ENCODE peak calls at places on chromosome 10, in eight cellular contexts. E is upper lobe of right lung, F is heart left ventricle, M is IMR-90, P is HCT116, K is spleen, H is PC-3, W is left ventricle myocardium inferior. V is an unnamed sample.

GRCh38 chr10:116764979-116765378 is 22.6 kb upstream of the HSPA12A start:
- DNase-seq in E (no peak), F (no peak), M (no peak), P (no peak), K (no peak), H (no peak), W (no peak), V (no peak)

GRCh38 chr10:123518765-123519164 is 147.4 kb upstream of the GPR26 start:
- DNase-seq in E (no peak), F (no peak), M (no peak), P (no peak), K (no peak), H (no peak), W (no peak), V (no peak)

GRCh38 chr10:4081691-4082111 is 296.7 kb upstream of the KLF6 start:
- DNase-seq in E (no peak), F (peak; percentile 47), M (no peak), P (no peak), K (no peak), H (no peak), W (peak; percentile 43), V (no peak)

GRCh38 chr10:52440612-52441285 is 126.7 kb downstream of the DKK1 start:
- DNase-seq in E (no peak), F (no peak), M (no peak), P (no peak), K (no peak), H (peak; percentile 25), W (no peak), V (no peak)

GRCh38 chr10:114825513-114826253 is 4.1 kb downstream of the FHIP2A start:
- DNase-seq in E (no peak), F (no peak), M (peak; percentile 96), P (no peak), K (no peak), H (peak; percentile 19), W (no peak), V (peak; percentile 52)

GRCh38 chr10:77531441-77532001 is 106.1 kb downstream of the KCNMA1 start:
- DNase-seq in E (no peak), F (no peak), M (peak; percentile 92), P (peak; percentile 60), K (no peak), H (peak; percentile 99), W (no peak), V (no peak)

GRCh38 chr10:116690356-116691078 is 51.8 kb downstream of the HSPA12A start:
- DNase-seq in E (no peak), F (peak; percentile 58), M (peak; percentile 28), P (no peak), K (no peak), H (peak; percentile 4), W (no peak), V (no peak)

GRCh38 chr10:38730076-38730475 is 635.9 kb downstream of the ZNF37A start:
- DNase-seq in E (no peak), F (no peak), M (no peak), P (no peak), K (no peak), H (no peak), W (no peak), V (peak; percentile 1)

GRCh38 chr10:98038333-98038732 is 7.9 kb upstream of the CRTAC1 start:
- DNase-seq in E (peak; percentile 76), F (no peak), M (no peak), P (no peak), K (no peak), H (no peak), W (no peak), V (no peak)

GRCh38 chr10:77504196-77504869 is 133.3 kb downstream of the KCNMA1 start:
- DNase-seq in E (no peak), F (no peak), M (peak; percentile 76), P (peak; percentile 34), K (no peak), H (no peak), W (no peak), V (no peak)

GRCh38 chr10:48817141-48817540 is 122.5 kb downstream of the LRRC18 start:
- DNase-seq in E (no peak), F (no peak), M (no peak), P (no peak), K (no peak), H (no peak), W (no peak), V (no peak)

GRCh38 chr10:94320285-94320914 is 42.3 kb downstream of the NOC3L start:
- DNase-seq in E (no peak), F (peak; percentile 63), M (peak; percentile 52), P (peak; percentile 40), K (peak; percentile 83), H (peak; percentile 73), W (peak; percentile 56), V (no peak)

GRCh38 chr10:107889101-107889500 is 724.6 kb upstream of the SORCS1 start:
- DNase-seq in E (no peak), F (no peak), M (no peak), P (no peak), K (no peak), H (peak; percentile 61), W (no peak), V (no peak)

GRCh38 chr10:132139526-132139925 is 47.2 kb upstream of the DPYSL4 start:
- DNase-seq in E (peak; percentile 49), F (no peak), M (no peak), P (no peak), K (peak; percentile 60), H (no peak), W (peak; percentile 8), V (no peak)

GRCh38 chr10:53918755-53919154 is 882.3 kb downstream of the PCDH15 start:
- DNase-seq in E (no peak), F (no peak), M (no peak), P (no peak), K (no peak), H (peak; percentile 26), W (no peak), V (no peak)

GRCh38 chr10:92592761-92593552 is at the start of gene KIF11:
- DNase-seq in E (peak; percentile 99), F (peak; percentile 97), M (peak; percentile 96), P (peak; percentile 93), K (peak; percentile 99), H (peak; percentile 93), W (peak; percentile 99), V (peak; percentile 95)

GRCh38 chr10:120949511-120950102 is 98.4 kb downstream of the WDR11 start:
- DNase-seq in E (no peak), F (no peak), M (no peak), P (no peak), K (no peak), H (no peak), W (no peak), V (no peak)

GRCh38 chr10:92678196-92678595 is 11.6 kb upstream of the HHEX start:
- DNase-seq in E (no peak), F (no peak), M (no peak), P (no peak), K (no peak), H (no peak), W (no peak), V (no peak)

GRCh38 chr10:63700209-63700934 is 179.2 kb downstream of the REEP3 start:
- DNase-seq in E (no peak), F (no peak), M (peak; percentile 99), P (peak; percentile 85), K (no peak), H (peak; percentile 99), W (no peak), V (no peak)

GRCh38 chr10:103853428-103854264 is 1.7 kb downstream of the SH3PXD2A start:
- DNase-seq in E (no peak), F (no peak), M (no peak), P (no peak), K (no peak), H (no peak), W (no peak), V (no peak)

GRCh38 chr10:92239185-92239599 is 51.7 kb downstream of the CPEB3 start:
- DNase-seq in E (no peak), F (no peak), M (no peak), P (no peak), K (no peak), H (no peak), W (no peak), V (no peak)

DNA sequence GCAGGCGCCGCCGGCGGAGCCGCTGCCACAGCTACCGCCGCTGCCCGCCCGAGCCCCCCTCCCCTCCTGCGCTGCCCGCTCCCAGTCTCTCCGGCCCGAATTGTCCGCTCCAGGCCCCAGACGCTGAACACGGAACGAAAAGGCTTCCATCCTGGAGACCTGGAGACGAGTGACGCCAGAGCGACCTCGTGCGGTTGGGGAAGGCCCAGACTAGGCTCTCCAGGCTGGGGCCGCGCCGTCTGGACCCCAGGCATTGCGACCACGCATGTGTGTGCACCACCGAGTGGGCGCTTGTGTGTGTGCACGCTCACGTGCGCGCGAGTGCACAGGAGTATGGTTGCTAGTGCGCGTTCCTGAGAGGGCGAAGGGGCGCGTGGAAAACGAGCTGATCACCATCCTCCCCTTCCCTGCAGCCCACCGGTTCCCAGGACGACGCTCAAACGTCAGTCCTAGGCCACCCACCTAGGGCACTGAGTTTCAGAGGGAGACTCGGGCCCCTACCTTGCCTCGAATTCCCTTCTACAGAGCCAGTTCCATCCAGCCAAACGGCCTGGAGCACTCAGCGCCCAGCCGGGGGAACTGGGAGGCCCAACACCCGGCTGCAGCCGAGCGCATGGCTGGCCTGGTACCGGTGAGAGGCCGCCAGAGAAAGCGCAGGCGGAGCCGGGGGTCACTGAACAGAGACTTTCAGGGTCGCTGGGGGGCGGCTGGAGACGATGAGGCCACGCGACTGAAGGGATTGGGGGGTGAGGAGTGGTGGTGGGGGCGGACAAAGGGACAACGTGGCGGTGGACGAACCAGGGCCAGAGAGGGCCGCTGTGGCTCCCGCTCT is 11.6 kb downstream of the LBX1 start:
- DNase-seq in E (no peak), F (peak; percentile 26), M (peak; percentile 36), P (no peak), K (no peak), H (peak; percentile 62), W (no peak), V (no peak)
- TF ChIP-seq CTCF in E (peak; percentile 18), F (no peak), M (peak; percentile 39), P (no peak), K (no peak), H (peak; percentile 54), W (peak; percentile 21), V (peak; percentile 12)

GRCh38 chr10:43136432-43136831 is 1.8 kb upstream of the CSGALNACT2 start:
- DNase-seq in E (no peak), F (no peak), M (no peak), P (no peak), K (no peak), H (no peak), W (no peak), V (no peak)
- H3K4me3 ChIP-seq in E (no peak overlapping the region), F (peak overlapping the region; percentile 70), M (no peak overlapping the region), P (no peak overlapping the region), K (no peak overlapping the region), H (no peak overlapping the region), W (no peak overlapping the region), V (no peak overlapping the region)

DNA sequence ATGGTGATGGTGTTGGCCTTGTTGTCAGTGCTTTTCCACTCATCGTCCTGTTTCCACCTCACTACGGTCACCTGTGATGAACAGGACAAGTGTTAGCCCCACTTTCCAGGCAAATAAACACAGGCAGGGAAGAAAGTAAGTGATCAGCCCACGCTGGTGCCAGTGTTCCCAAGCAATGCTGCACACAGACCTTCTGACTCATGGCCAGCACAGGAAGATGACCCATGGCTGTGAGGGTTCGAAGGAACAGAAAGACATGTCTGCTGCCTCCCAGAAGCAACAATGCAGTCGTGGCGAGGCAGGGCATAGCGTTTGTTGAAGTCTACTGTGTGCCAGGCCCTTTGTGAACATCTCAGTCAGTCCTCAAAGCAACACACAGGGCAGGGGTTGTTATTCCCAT is 35.7 kb downstream of the SLC29A3 start:
- DNase-seq in E (no peak), F (no peak), M (peak; percentile 20), P (no peak), K (no peak), H (no peak), W (no peak), V (no peak)
- H3K36me3 ChIP-seq in E (peaks cover 21% of the 10 kb centered on the region), F (no peaks in the 10 kb centered on the region), M (peaks cover 2% of the 10 kb centered on the region), P (no peaks in the 10 kb centered on the region), K (no peaks in the 10 kb centered on the region), H (no peaks in the 10 kb centered on the region), W (peaks cover 15% of the 10 kb centered on the region), V (no peaks in the 10 kb centered on the region)

GRCh38 chr10:27072436-27073114 is 27.7 kb downstream of the ANKRD26 start:
- DNase-seq in E (no peak), F (no peak), M (no peak), P (no peak), K (no peak), H (no peak), W (no peak), V (no peak)
- TF ChIP-seq CTCF in E (no peak), F (no peak), M (no peak), P (no peak), K (no peak), H (peak; percentile 18), W (no peak), V (peak; percentile 6)

V was measured in GM06990.